ENCODE peak calls at places on chromosomes 6 and 20, in four cellular contexts. One of them, this sample, is unnamed.

GRCh38 chr20:45087814-45088213 is 13.1 kb downstream of the KCNS1 start:
- DNase-seq in PC-9: peak
- DNase-seq in mammary epithelial cell: no peak
- DNase-seq in fibroblast of lung: peak
- DNase-seq in this sample: no peak

GRCh38 chr6:36605560-36606391 is 11.6 kb downstream of the SRSF3 start:
- DNase-seq in mammary epithelial cell: no peak
- DNase-seq in PC-9: no peak
- DNase-seq in fibroblast of lung: no peak
- DNase-seq in this sample: no peak

GRCh38 chr6:56860466-56860865 is 94.4 kb upstream of the BEND6 start:
- DNase-seq in PC-9: peak
- DNase-seq in fibroblast of lung: peak
- DNase-seq in mammary epithelial cell: peak
- DNase-seq in this sample: no peak

GRCh38 chr6:8075704-8076103 is 11.5 kb upstream of the BLOC1S5 start:
- DNase-seq in PC-9: no peak
- DNase-seq in mammary epithelial cell: no peak
- DNase-seq in fibroblast of lung: no peak
- DNase-seq in this sample: no peak

GRCh38 chr20:32626859-32627636 is 41.9 kb upstream of the NOL4L start:
- DNase-seq in PC-9: no peak
- DNase-seq in fibroblast of lung: no peak
- DNase-seq in mammary epithelial cell: no peak
- DNase-seq in this sample: no peak

GRCh38 chr6:7137335-7138106 is 29.8 kb downstream of the RREB1 start:
- DNase-seq in mammary epithelial cell: peak
- DNase-seq in PC-9: no peak
- DNase-seq in fibroblast of lung: peak
- DNase-seq in this sample: peak

GRCh38 chr20:53676987-53677386 is 83.3 kb upstream of the ZNF217 start:
- DNase-seq in PC-9: no peak
- DNase-seq in fibroblast of lung: no peak
- DNase-seq in mammary epithelial cell: no peak
- DNase-seq in this sample: no peak

GRCh38 chr20:46920114-46920513 is 25.5 kb downstream of the EYA2 start:
- DNase-seq in mammary epithelial cell: no peak
- DNase-seq in fibroblast of lung: no peak
- DNase-seq in PC-9: no peak
- DNase-seq in this sample: no peak

GRCh38 chr20:32830437-32830836 is 10.7 kb downstream of the MAPRE1 start:
- DNase-seq in fibroblast of lung: peak
- DNase-seq in mammary epithelial cell: no peak
- DNase-seq in PC-9: no peak
- DNase-seq in this sample: no peak

GRCh38 chr6:152271681-152272464 is 365.3 kb downstream of the SYNE1 start:
- DNase-seq in mammary epithelial cell: peak
- DNase-seq in PC-9: peak
- DNase-seq in fibroblast of lung: peak
- DNase-seq in this sample: no peak

GRCh38 chr6:11869656-11870340 is 91.2 kb upstream of the ADTRP start:
- DNase-seq in fibroblast of lung: peak
- DNase-seq in mammary epithelial cell: no peak
- DNase-seq in PC-9: no peak
- DNase-seq in this sample: no peak

GRCh38 chr6:15953152-15953880 is 175.6 kb upstream of the MYLIP start:
- DNase-seq in fibroblast of lung: no peak
- DNase-seq in PC-9: no peak
- DNase-seq in mammary epithelial cell: no peak
- DNase-seq in this sample: no peak

GRCh38 chr6:16802071-16802470 is 40.8 kb upstream of the ATXN1 start:
- DNase-seq in fibroblast of lung: peak
- DNase-seq in mammary epithelial cell: no peak
- DNase-seq in PC-9: no peak
- DNase-seq in this sample: no peak

GRCh38 chr6:145732788-145733187 is 2.5 kb downstream of the EPM2A start:
- DNase-seq in fibroblast of lung: no peak
- DNase-seq in mammary epithelial cell: no peak
- DNase-seq in PC-9: no peak
- DNase-seq in this sample: no peak

GRCh38 chr6:96015791-96016776 is at the start of gene FUT9:
- DNase-seq in mammary epithelial cell: no peak
- DNase-seq in fibroblast of lung: peak
- DNase-seq in PC-9: peak
- DNase-seq in this sample: no peak

DNA sequence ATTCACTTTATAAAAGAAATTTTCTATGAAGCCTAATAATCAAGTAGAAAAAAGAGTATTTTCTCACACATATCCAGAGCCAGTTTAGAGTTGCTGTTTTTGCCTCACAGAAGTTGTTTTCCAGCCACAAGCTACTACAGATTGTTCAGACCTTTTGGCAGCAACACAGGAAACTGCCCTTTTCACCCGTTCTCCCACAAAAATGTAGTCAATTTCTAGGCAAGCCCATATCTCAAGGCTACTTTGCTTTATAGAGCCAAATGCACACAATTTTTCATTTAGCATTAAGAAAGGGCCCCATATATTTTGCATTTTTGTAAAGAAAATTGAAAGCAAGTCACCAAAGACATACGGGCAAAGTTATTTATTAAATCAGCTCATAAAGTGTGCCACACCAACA is 49.5 kb downstream of the EPB41L2 start:
- DNase-seq in PC-9: no peak
- DNase-seq in mammary epithelial cell: peak
- DNase-seq in fibroblast of lung: peak
- DNase-seq in this sample: no peak
- H3K4me3 ChIP-seq in PC-9: no peak
- H3K4me3 ChIP-seq in mammary epithelial cell: peak
- H3K4me3 ChIP-seq in fibroblast of lung: peak
- H3K4me3 ChIP-seq in this sample: no peak

GRCh38 chr20:58432190-58432954 is 43.3 kb downstream of the VAPB start:
- DNase-seq in mammary epithelial cell: no peak
- DNase-seq in PC-9: no peak
- DNase-seq in fibroblast of lung: no peak
- DNase-seq in this sample: no peak
- H3K27ac ChIP-seq in mammary epithelial cell: no peak
- H3K27ac ChIP-seq in PC-9: no peak
- H3K27ac ChIP-seq in fibroblast of lung: no peak
- H3K27ac ChIP-seq in this sample: no peak

GRCh38 chr6:35442693-35443092 is 9.4 kb upstream of the FANCE start:
- DNase-seq in mammary epithelial cell: no peak
- DNase-seq in PC-9: no peak
- DNase-seq in fibroblast of lung: no peak
- DNase-seq in this sample: no peak
- H3K4me3 ChIP-seq in mammary epithelial cell: no peak
- H3K4me3 ChIP-seq in PC-9: no peak
- H3K4me3 ChIP-seq in fibroblast of lung: no peak
- H3K4me3 ChIP-seq in this sample: no peak

GRCh38 chr6:135067891-135068290 is 13.3 kb upstream of the HBS1L start:
- DNase-seq in fibroblast of lung: no peak
- DNase-seq in PC-9: no peak
- DNase-seq in mammary epithelial cell: no peak
- DNase-seq in this sample: no peak
- H3K27ac ChIP-seq in fibroblast of lung: no peak
- H3K27ac ChIP-seq in PC-9: no peak
- H3K27ac ChIP-seq in mammary epithelial cell: no peak
- H3K27ac ChIP-seq in this sample: no peak

DNA sequence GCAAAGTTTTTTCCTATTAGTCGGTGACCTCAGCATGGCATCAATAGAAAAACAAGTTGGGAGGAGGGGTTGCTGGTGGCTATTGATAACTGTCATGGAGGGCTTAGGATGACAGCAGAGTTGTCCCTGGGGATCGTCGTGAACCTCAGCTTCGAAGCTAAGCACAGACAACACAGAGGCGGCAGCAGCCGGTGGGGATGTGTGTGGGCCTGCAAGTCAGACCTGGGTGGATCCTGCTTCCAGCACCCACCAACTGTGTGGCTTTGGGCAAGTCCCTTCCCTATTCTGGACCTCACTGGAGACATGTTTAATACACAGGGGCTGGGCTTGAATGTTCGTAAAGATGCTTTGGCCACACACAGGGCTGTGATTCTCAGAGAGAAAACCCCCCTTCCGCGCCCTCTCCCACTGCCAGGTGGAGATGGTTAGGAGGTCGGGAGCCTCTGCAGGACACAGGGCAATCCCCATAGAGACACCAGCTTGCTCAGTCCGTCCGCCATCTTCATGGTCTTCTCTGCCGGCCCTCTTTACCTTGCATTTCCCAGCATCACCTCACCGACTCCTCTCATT is 83.1 kb upstream of the TOX2 start:
- DNase-seq in PC-9: no peak
- DNase-seq in mammary epithelial cell: no peak
- DNase-seq in fibroblast of lung: no peak
- DNase-seq in this sample: no peak
- H3K4me3 ChIP-seq in PC-9: no peak
- H3K4me3 ChIP-seq in mammary epithelial cell: no peak
- H3K4me3 ChIP-seq in fibroblast of lung: no peak
- H3K4me3 ChIP-seq in this sample: no peak

This sample was measured in left lung.